ENCODE peak calls at places on chromosomes 2 and 18, in seven cellular contexts. Z is ascending aorta; R is CD8-positive, alpha-beta memory T cell; B is A673; F is A549; X is lower lobe of right lung; D is mucosa of descending colon. H is an unnamed sample.
A peak's percentile ranks its signal among the peaks of the same experiment; 100 is the strongest.

GRCh38 chr18:11470941-11471340 is 138.5 kb upstream of the SLC35G4 start:
- DNase-seq in X (no peak), Z (no peak), R (no peak), F (no peak), B (no peak), D (no peak), H (no peak)

GRCh38 chr2:109069430-109070194 is 59.4 kb upstream of the SH3RF3 start:
- DNase-seq in Z (no peak), B (no peak), X (no peak), R (no peak), D (no peak), F (no peak), H (no peak)

GRCh38 chr2:219035942-219036341 is 5.4 kb downstream of the CFAP65 start:
- DNase-seq in B (no peak), D (no peak), X (no peak), R (no peak), Z (no peak), F (no peak), H (no peak)

GRCh38 chr2:167784071-167784400 is 463.4 kb downstream of the STK39 start:
- DNase-seq in D (no peak), R (no peak), X (no peak), Z (no peak), F (no peak), B (no peak), H (no peak)

GRCh38 chr2:187520121-187520624 is 34.1 kb downstream of the TFPI start:
- DNase-seq in R (no peak), X (no peak), B (no peak), Z (no peak), D (no peak), F (no peak), H (no peak)

GRCh38 chr2:94880507-94880906 is 9.3 kb downstream of the TEKT4 start:
- DNase-seq in X (no peak), R (no peak), Z (no peak), D (no peak), B (no peak), F (no peak), H (peak; percentile 50)

GRCh38 chr2:46334389-46335345 is 37.5 kb downstream of the EPAS1 start:
- DNase-seq in F (no peak), B (no peak), R (no peak), X (no peak), Z (no peak), D (no peak), H (no peak)

GRCh38 chr18:7521226-7521856 is 45.8 kb upstream of the PTPRM start:
- DNase-seq in R (no peak), B (no peak), D (no peak), F (no peak), Z (no peak), X (no peak), H (no peak)

GRCh38 chr2:20771296-20771695 is 51.6 kb downstream of the LDAH start:
- DNase-seq in R (no peak), X (no peak), F (no peak), B (no peak), Z (no peak), D (no peak), H (no peak)

GRCh38 chr2:25642298-25642697 is 31.1 kb downstream of the DTNB start:
- DNase-seq in D (no peak), B (no peak), R (no peak), F (no peak), X (no peak), Z (no peak), H (no peak)

GRCh38 chr2:200515155-200515554 is 5.3 kb upstream of the KCTD18 start:
- DNase-seq in Z (no peak), F (no peak), B (no peak), X (no peak), D (no peak), R (no peak), H (no peak)

GRCh38 chr2:178327516-178327915 is 123.5 kb downstream of the PRKRA start:
- DNase-seq in F (no peak), R (no peak), Z (no peak), B (no peak), D (no peak), X (no peak), H (no peak)

GRCh38 chr2:240991378-240992263 is 6.8 kb upstream of the SNED1 start:
- DNase-seq in X (peak; percentile 90), D (peak; percentile 59), F (peak; percentile 49), Z (peak; percentile 95), B (peak; percentile 51), R (no peak), H (peak; percentile 95)

GRCh38 chr2:233814063-233814435 is 35.9 kb downstream of the MROH2A start:
- DNase-seq in R (no peak), Z (no peak), F (peak; percentile 52), X (no peak), D (no peak), B (peak; percentile 23), H (no peak)

GRCh38 chr2:3349211-3349693 is 28.4 kb downstream of the EIPR1 start:
- DNase-seq in D (no peak), Z (no peak), X (no peak), F (no peak), B (peak; percentile 10), R (no peak), H (no peak)

GRCh38 chr2:189163889-189164288 is 15.7 kb downstream of the COL5A2 start:
- DNase-seq in D (no peak), X (no peak), B (no peak), R (no peak), Z (no peak), F (no peak), H (no peak)

GRCh38 chr2:167832840-167833239 is 414.6 kb downstream of the STK39 start:
- DNase-seq in Z (no peak), F (no peak), D (no peak), X (no peak), R (no peak), B (no peak), H (no peak)

GRCh38 chr2:174343638-174344455 is 9.1 kb downstream of the SP9 start:
- DNase-seq in X (no peak), Z (no peak), R (no peak), F (no peak), D (no peak), B (no peak), H (no peak)

GRCh38 chr2:60299179-60299578 is 254.3 kb downstream of the BCL11A start:
- DNase-seq in D (no peak), B (no peak), F (no peak), R (no peak), X (no peak), Z (no peak), H (no peak)

GRCh38 chr18:49949991-49950395 is 136.7 kb upstream of the ACAA2 start:
- DNase-seq in R (peak; percentile 56), B (no peak), D (no peak), F (no peak), Z (no peak), X (no peak), H (no peak)

GRCh38 chr2:11702946-11703345 is 33.0 kb upstream of the NTSR2 start:
- DNase-seq in B (no peak), F (no peak), X (no peak), R (no peak), Z (no peak), D (no peak), H (no peak)

GRCh38 chr2:48572797-48573196 is 42.8 kb downstream of the STON1 start:
- DNase-seq in R (no peak), X (no peak), D (no peak), F (no peak), B (peak; percentile 17), Z (no peak), H (no peak)

GRCh38 chr2:99398303-99398702 is 61.1 kb downstream of the EIF5B start:
- DNase-seq in F (no peak), R (no peak), D (no peak), Z (no peak), X (no peak), B (no peak), H (no peak)
- H3K4me1 ChIP-seq in F (peaks cover 4% of the 10 kb centered on the region), R (no peaks in the 10 kb centered on the region), D (no peaks in the 10 kb centered on the region), Z (no peaks in the 10 kb centered on the region), X (no peaks in the 10 kb centered on the region), B (no peaks in the 10 kb centered on the region), H (peaks cover 2% of the 10 kb centered on the region)

GRCh38 chr2:127455566-127456493 is 37.6 kb downstream of the PROC start:
- DNase-seq in D (peak; percentile 64), X (no peak), Z (no peak), B (peak; percentile 84), R (no peak), F (no peak), H (no peak)

GRCh38 chr2:127453392-127454171 is 35.4 kb downstream of the PROC start:
- DNase-seq in F (no peak), Z (no peak), X (no peak), B (peak; percentile 42), R (no peak), D (no peak), H (no peak)

GRCh38 chr2:127456960-127457359 is 38.7 kb downstream of the PROC start:
- DNase-seq in B (no peak), X (no peak), D (no peak), R (no peak), Z (no peak), F (no peak), H (no peak)

GRCh38 chr2:127453013-127453391 is 34.8 kb downstream of the PROC start:
- DNase-seq in Z (no peak), D (no peak), X (no peak), B (no peak), R (no peak), F (no peak), H (no peak)

GRCh38 chr2:127454595-127455565 is 36.7 kb downstream of the PROC start:
- DNase-seq in Z (no peak), F (peak; percentile 26), B (peak; percentile 35), R (no peak), D (peak; percentile 90), X (no peak), H (no peak)
- H3K4me3 ChIP-seq in Z (no peak overlapping the region), F (no peak overlapping the region), B (no peak overlapping the region), R (no peak overlapping the region), D (no peak overlapping the region), X (no peak overlapping the region), H (no peak overlapping the region)

GRCh38 chr2:9230051-9230802 is 23.6 kb downstream of the ASAP2 start:
- DNase-seq in B (no peak), X (no peak), R (no peak), F (no peak), D (no peak), Z (no peak), H (peak; percentile 70)

GRCh38 chr2:9229470-9229820 is 22.8 kb downstream of the ASAP2 start:
- DNase-seq in Z (no peak), X (no peak), D (no peak), R (no peak), B (no peak), F (no peak), H (no peak)

GRCh38 chr2:9228088-9228751 is 21.6 kb downstream of the ASAP2 start:
- DNase-seq in R (no peak), B (peak; percentile 51), F (no peak), D (no peak), X (no peak), Z (no peak), H (no peak)

GRCh38 chr2:9230881-9231280 is 24.3 kb downstream of the ASAP2 start:
- DNase-seq in Z (no peak), X (no peak), D (no peak), R (no peak), F (no peak), B (no peak), H (no peak)

GRCh38 chr2:9228781-9229469 is 22.3 kb downstream of the ASAP2 start:
- DNase-seq in Z (no peak), D (no peak), B (no peak), X (no peak), R (no peak), F (no peak), H (no peak)
- H3K4me1 ChIP-seq in Z (peaks cover 20% of the 10 kb centered on the region), D (peaks cover 13% of the 10 kb centered on the region), B (peaks cover 83% of the 10 kb centered on the region), X (peaks cover 73% of the 10 kb centered on the region), R (no peaks in the 10 kb centered on the region), F (peaks cover 49% of the 10 kb centered on the region), H (peaks cover 37% of the 10 kb centered on the region)

GRCh38 chr2:1945837-1946236 is 201.5 kb upstream of the PXDN start:
- DNase-seq in B (no peak), F (no peak), Z (no peak), X (no peak), D (no peak), R (no peak), H (no peak)
- H3K4me3 ChIP-seq in B (no peak overlapping the region), F (no peak overlapping the region), Z (no peak overlapping the region), X (no peak overlapping the region), D (no peak overlapping the region), R (no peak overlapping the region), H (no peak overlapping the region)